ENCODE peak calls at places on chromosomes 2 and 18, in four cellular contexts. G is small intestine, Q is sciatic nerve, U is smooth muscle cell of the brain vasculature. Y is an unnamed sample.

GRCh38 chr2:9440058-9440727 is 16.7 kb downstream of the CPSF3 start:
- DNase-seq in G (no peak), U (no peak), Q (no peak), Y (no peak)

GRCh38 chr2:23601301-23601965 is 216.5 kb downstream of the KLHL29 start:
- DNase-seq in Q (no peak), U (no peak), G (no peak), Y (no peak)

GRCh38 chr18:5440297-5440696 is 103.5 kb downstream of the EPB41L3 start:
- DNase-seq in G (no peak), Q (no peak), U (no peak), Y (no peak)

GRCh38 chr2:101251844-101252407 is 760 bp upstream of the CNOT11 start:
- DNase-seq in Q (no peak), G (peak; percentile 81), U (no peak), Y (no peak)

GRCh38 chr2:157184161-157184910 is 73.2 kb upstream of the GALNT5 start:
- DNase-seq in Q (no peak), G (no peak), U (no peak), Y (no peak)

GRCh38 chr18:10297079-10297478 is 157.4 kb upstream of the APCDD1 start:
- DNase-seq in Q (no peak), G (no peak), U (no peak), Y (no peak)

GRCh38 chr2:173151671-173152398 is 76.2 kb downstream of the MAP3K20 start:
- DNase-seq in Q (no peak), U (no peak), G (no peak), Y (no peak)

GRCh38 chr2:239329972-239330572 is 70.7 kb downstream of the HDAC4 start:
- DNase-seq in U (no peak), G (no peak), Q (peak; percentile 60), Y (no peak)

GRCh38 chr2:193793914-193794313 is 1599.2 kb upstream of the TMEFF2 start:
- DNase-seq in U (no peak), Q (no peak), G (no peak), Y (no peak)

GRCh38 chr18:48418409-48419267 is 9.5 kb upstream of the ZBTB7C start:
- DNase-seq in G (no peak), Q (no peak), U (no peak), Y (no peak)

GRCh38 chr2:174981336-174981735 is 23.8 kb downstream of the CHN1 start:
- DNase-seq in G (no peak), U (no peak), Q (no peak), Y (no peak)

GRCh38 chr18:6341709-6342108 is 73.0 kb downstream of the L3MBTL4 start:
- DNase-seq in U (no peak), G (no peak), Q (no peak), Y (no peak)

GRCh38 chr2:217837001-217837491 is 165.7 kb downstream of the TNS1 start:
- DNase-seq in G (peak; percentile 16), U (no peak), Q (no peak), Y (no peak)

GRCh38 chr2:166074430-166074829 is 53.4 kb downstream of the SCN1A start:
- DNase-seq in G (no peak), U (no peak), Q (no peak), Y (no peak)